ENCODE peak calls at places on chromosome 2, in five cellular contexts. D is HFFc6; B is CD4-positive, alpha-beta T cell; N is Calu3; X is lower lobe of right lung. A is an unnamed sample.

GRCh38 chr2:109321570-109321969 is 192.6 kb downstream of the SH3RF3 start:
- DNase-seq in B (no peak), N (no peak), X (no peak), D (peak), A (no peak)

GRCh38 chr2:108215794-108216211 is 24.0 kb upstream of the SULT1C3 start:
- DNase-seq in N (peak), X (no peak), B (no peak), D (peak), A (no peak)

GRCh38 chr2:7437122-7437521 is 519.9 kb downstream of the RNF144A start:
- DNase-seq in D (no peak), X (no peak), B (no peak), N (no peak), A (no peak)

GRCh38 chr2:172698041-172698863 is 37.4 kb upstream of the RAPGEF4 start:
- DNase-seq in B (no peak), X (no peak), D (peak), N (peak), A (no peak)

GRCh38 chr2:228352048-228352447 is 170.6 kb upstream of the SPHKAP start:
- DNase-seq in N (no peak), B (no peak), D (no peak), X (no peak), A (no peak)

GRCh38 chr2:138504546-138505239 is 3.1 kb downstream of the SPOPL start:
- DNase-seq in X (no peak), D (no peak), B (no peak), N (no peak), A (no peak)

GRCh38 chr2:139122711-139123158 is 342.5 kb upstream of the NXPH2 start:
- DNase-seq in X (no peak), D (peak), B (no peak), N (peak), A (no peak)

GRCh38 chr2:54483426-54483825 is 27.3 kb downstream of the SPTBN1 start:
- DNase-seq in B (no peak), X (no peak), D (peak), N (no peak), A (no peak)

GRCh38 chr2:235004289-235004903 is 52.6 kb downstream of the SH3BP4 start:
- DNase-seq in D (no peak), B (no peak), N (no peak), X (no peak), A (no peak)

GRCh38 chr2:95121495-95122196 is at the start of gene MRPS5:
- DNase-seq in X (peak), N (peak), D (peak), B (peak), A (peak)

GRCh38 chr2:71605781-71606241 is 152.4 kb downstream of the DYSF start:
- DNase-seq in D (no peak), N (no peak), B (no peak), X (peak), A (peak)

GRCh38 chr2:202032841-202033316 is 776 bp upstream of the FZD7 start:
- DNase-seq in X (peak), N (peak), D (peak), B (peak), A (peak)

GRCh38 chr2:120609826-120610395 is 125.8 kb upstream of the GLI2 start:
- DNase-seq in X (no peak), D (no peak), N (no peak), B (no peak), A (no peak)

GRCh38 chr2:46846454-46846990 is 69.1 kb downstream of the MCFD2 start:
- DNase-seq in B (no peak), D (no peak), X (no peak), N (no peak), A (no peak)

GRCh38 chr2:85903849-85904248 is 15.1 kb upstream of the ST3GAL5 start:
- DNase-seq in X (no peak), B (no peak), N (no peak), D (no peak), A (no peak)

GRCh38 chr2:152755029-152755428 is 36.6 kb downstream of the ARL6IP6 start:
- DNase-seq in X (no peak), D (no peak), B (no peak), N (no peak), A (peak)
- TF ChIP-seq CTCF in X (no peak), D (peak), B (no peak), N (peak), A (peak)

DNA sequence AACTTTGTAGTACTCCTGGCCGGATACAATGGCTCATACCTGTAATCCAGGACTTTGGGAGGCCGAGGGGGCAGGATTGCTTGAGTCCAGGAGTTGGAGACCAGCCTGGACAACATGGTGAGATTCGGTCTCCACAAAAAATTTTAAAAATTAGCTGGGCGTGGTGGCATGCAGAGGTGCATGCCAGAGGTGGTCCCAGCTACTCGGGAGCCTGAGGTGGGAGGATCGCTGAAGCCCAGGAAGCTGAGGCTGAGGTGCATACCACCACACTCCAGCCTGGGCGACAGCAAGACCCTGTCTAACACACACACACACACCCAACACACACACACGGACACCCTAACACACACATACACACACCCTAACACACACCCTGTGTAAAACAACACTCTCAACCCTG is 55.6 kb downstream of the HDAC4 start:
- DNase-seq in N (no peak), B (no peak), D (no peak), X (no peak), A (no peak)
- TF ChIP-seq CTCF in N (no peak), B (no peak), D (no peak), X (no peak), A (no peak)

DNA sequence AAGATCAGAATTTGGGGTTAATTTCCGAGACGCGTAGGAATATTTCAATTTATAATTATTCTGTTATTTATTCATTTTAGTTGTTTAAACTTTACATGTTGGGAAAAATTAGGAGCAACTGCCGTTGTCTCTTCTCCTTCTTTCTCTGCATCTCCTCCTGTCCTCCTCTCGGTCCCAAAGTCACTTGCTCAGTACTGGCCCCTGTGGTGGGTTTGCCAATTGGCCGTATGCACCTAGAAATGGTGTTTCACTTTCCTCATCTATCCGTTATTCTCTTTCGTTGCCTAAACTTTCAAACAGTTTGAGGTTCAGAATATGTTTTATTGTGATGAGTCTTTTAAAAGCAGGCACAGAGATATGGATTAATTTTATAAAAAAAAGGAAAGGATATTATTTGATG is 517.9 kb downstream of the PLCL1 start:
- DNase-seq in B (no peak), D (no peak), N (peak), X (no peak), A (peak)
- TF ChIP-seq CTCF in B (no peak), D (no peak), N (peak), X (no peak), A (peak)

GRCh38 chr2:64976276-64976675 is 12.9 kb upstream of the SLC1A4 start:
- DNase-seq in D (no peak), B (no peak), X (no peak), N (no peak), A (no peak)

GRCh38 chr2:64979744-64980143 is 9.5 kb upstream of the SLC1A4 start:
- DNase-seq in N (no peak), D (no peak), X (no peak), B (no peak), A (no peak)

GRCh38 chr2:64980192-64980591 is 9.0 kb upstream of the SLC1A4 start:
- DNase-seq in X (no peak), N (no peak), B (no peak), D (no peak), A (no peak)

GRCh38 chr2:64975232-64975791 is 13.9 kb upstream of the SLC1A4 start:
- DNase-seq in D (peak), N (no peak), B (no peak), X (no peak), A (no peak)

DNA sequence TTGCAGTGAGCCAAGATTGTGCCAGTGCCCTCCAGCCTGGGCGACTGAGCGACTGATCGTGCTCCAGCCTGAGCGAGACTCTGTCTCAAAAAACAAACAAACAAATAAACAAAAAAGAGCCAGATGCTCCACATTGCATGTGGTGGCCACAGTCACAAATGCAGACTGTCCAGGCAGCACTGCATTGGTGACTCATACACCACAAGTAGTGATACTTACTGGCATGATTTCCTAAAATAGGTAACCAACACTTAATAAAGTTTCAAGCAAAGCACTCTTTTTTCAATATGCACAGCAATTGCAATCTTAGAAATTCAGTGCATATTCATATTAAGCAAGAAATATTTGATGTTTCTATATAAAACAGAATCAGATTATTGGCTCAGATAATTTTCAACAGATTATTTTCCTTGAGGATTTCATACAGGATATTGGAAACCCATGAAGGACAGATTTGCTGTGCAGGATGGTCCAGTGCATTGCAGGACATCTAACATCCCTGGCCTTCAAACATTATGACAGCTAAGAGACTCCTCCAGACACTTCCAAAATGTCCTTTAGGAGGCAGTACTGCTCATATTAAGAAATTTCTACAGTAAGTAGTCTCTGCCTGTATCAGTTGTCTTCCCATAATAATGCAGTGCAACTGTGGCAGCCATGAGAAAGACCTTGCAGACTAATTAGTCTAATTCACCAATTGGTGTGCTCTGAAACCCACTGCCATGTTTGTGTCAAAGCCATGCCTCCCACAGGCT is 10.5 kb upstream of the SLC1A4 start:
- DNase-seq in D (peak), N (no peak), B (no peak), X (no peak), A (no peak)
- TF ChIP-seq CTCF in D (peak), N (no peak), B (peak), X (peak), A (no peak)

DNA sequence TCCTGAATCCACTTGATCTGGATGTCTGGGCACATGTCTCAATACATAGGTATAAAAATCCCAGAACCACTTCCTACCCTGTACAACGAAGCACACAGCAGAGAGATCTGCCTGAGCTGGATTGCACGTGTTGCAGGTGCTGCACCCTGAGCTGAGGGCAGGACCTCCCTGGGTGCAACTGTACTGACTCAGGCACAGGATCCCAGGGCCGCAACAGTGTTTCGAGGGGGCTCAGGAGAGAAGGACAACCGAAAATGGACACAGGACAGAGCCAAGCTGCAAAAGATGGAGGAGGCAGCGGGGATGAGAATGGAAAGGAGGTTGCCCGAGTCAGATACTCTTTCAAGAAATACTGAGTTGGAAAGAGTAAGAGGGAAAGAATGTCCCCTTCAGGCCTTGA is 354.1 kb downstream of the EIPR1 start:
- DNase-seq in B (no peak), N (no peak), D (no peak), X (no peak), A (no peak)
- TF ChIP-seq CTCF in B (no peak), N (no peak), D (no peak), X (no peak), A (no peak)

A was measured in glutamatergic neuron.